ENCODE peak calls at places on chromosomes 16 and 17, in four cellular contexts. U is NCI-H187 treated with DMSO at 0.1 percent for 48 hours; N is dermis blood vessel endothelial cell; O is naive thymus-derived CD4-positive, alpha-beta T cell. Y is an unnamed sample.

GRCh38 chr17:11326492-11326891 is 85.5 kb downstream of the SHISA6 start:
- DNase-seq in U (no peak), N (no peak), O (no peak), Y (no peak)

GRCh38 chr17:27546624-27547300 is 84.2 kb upstream of the LGALS9 start:
- DNase-seq in U (no peak), N (no peak), O (no peak), Y (no peak)

GRCh38 chr16:53043986-53044571 is 8.6 kb downstream of the CHD9NB start:
- DNase-seq in U (no peak), N (no peak), O (no peak), Y (peak)

GRCh38 chr16:2507052-2507678 is 6.6 kb upstream of the ATP6V0C start:
- DNase-seq in U (no peak), N (no peak), O (no peak), Y (no peak)

GRCh38 chr16:73546351-73546845 is 498.5 kb upstream of the ZFHX3 start:
- DNase-seq in U (no peak), N (no peak), O (no peak), Y (peak)

GRCh38 chr16:51149251-51149661 is 1.8 kb downstream of the SALL1 start:
- DNase-seq in U (no peak), N (no peak), O (no peak), Y (no peak)

GRCh38 chr16:14600164-14600563 is 29.9 kb downstream of the PARN start:
- DNase-seq in U (no peak), N (peak), O (no peak), Y (peak)

GRCh38 chr17:21058098-21058893 is 15.5 kb upstream of the USP22 start:
- DNase-seq in U (no peak), N (no peak), O (no peak), Y (peak)

GRCh38 chr17:7745748-7746470 is 28.4 kb downstream of the DNAH2 start:
- DNase-seq in U (no peak), N (peak), O (no peak), Y (peak)

GRCh38 chr17:2364132-2365116 is 27.1 kb downstream of the SGSM2 start:
- DNase-seq in U (no peak), N (no peak), O (no peak), Y (no peak)

GRCh38 chr17:75898791-75899190 is 2.0 kb upstream of the TRIM65 start:
- DNase-seq in U (no peak), N (no peak), O (no peak), Y (no peak)

GRCh38 chr16:1003551-1004347 is 22.2 kb downstream of the SOX8 start:
- DNase-seq in U (no peak), N (peak), O (peak), Y (no peak)

GRCh38 chr16:8919089-8919933 is 37.2 kb downstream of the LITAFD start:
- DNase-seq in U (no peak), N (no peak), O (no peak), Y (no peak)

GRCh38 chr16:71421911-71422310 is 19.9 kb downstream of the TLE7 start:
- DNase-seq in U (no peak), N (peak), O (no peak), Y (peak)

GRCh38 chr17:59418732-59419166 is 87.3 kb downstream of the YPEL2 start:
- DNase-seq in U (no peak), N (no peak), O (no peak), Y (no peak)

GRCh38 chr17:37050905-37051304 is 102.2 kb downstream of the AATF start:
- DNase-seq in U (no peak), N (no peak), O (no peak), Y (no peak)